ENCODE peak calls at places on chromosomes 4 and X, in eight cellular contexts. Z, K, T, P, B, M, O and Q are unnamed samples.

GRCh38 chrX:140918398-140919043 is 83.9 kb upstream of the SPANXB1 start:
- DNase-seq in Z (no peak), K (peak; percentile 81), T (peak; percentile 38), P (no peak), B (peak; percentile 73), M (peak; percentile 17), O (peak; percentile 71), Q (no peak)

GRCh38 chrX:110786486-110786885 is 9.1 kb downstream of the CHRDL1 start:
- DNase-seq in Z (no peak), K (no peak), T (peak; percentile 38), P (no peak), B (peak; percentile 73), M (no peak), O (no peak), Q (no peak)

GRCh38 chr4:7328913-7329638 is 105.7 kb downstream of the PSAPL1 start:
- DNase-seq in Z (peak; percentile 56), K (peak; percentile 19), T (peak; percentile 18), P (peak; percentile 38), B (peak; percentile 77), M (no peak), O (no peak), Q (peak; percentile 37)

GRCh38 chrX:136582624-136583023 is 50.6 kb downstream of the VGLL1 start:
- DNase-seq in Z (no peak), K (no peak), T (no peak), P (no peak), B (no peak), M (no peak), O (no peak), Q (no peak)

GRCh38 chr4:134499074-134499473 is 297.5 kb upstream of the PABPC4L start:
- DNase-seq in Z (no peak), K (no peak), T (no peak), P (no peak), B (no peak), M (no peak), O (no peak), Q (no peak)

GRCh38 chrX:124690495-124690894 is 344.1 kb downstream of the SH2D1A start:
- DNase-seq in Z (no peak), K (no peak), T (no peak), P (no peak), B (no peak), M (no peak), O (no peak), Q (no peak)

GRCh38 chr4:151567056-151567455 is 158.1 kb downstream of the FHIP1A start:
- DNase-seq in Z (no peak), K (no peak), T (no peak), P (no peak), B (no peak), M (no peak), O (peak; percentile 77), Q (no peak)

GRCh38 chrX:72003811-72004750 is 93.4 kb downstream of the NHSL2 start:
- DNase-seq in Z (no peak), K (no peak), T (peak; percentile 38), P (peak; percentile 50), B (peak; percentile 56), M (no peak), O (no peak), Q (no peak)

GRCh38 chr4:72888331-72888730 is 181.2 kb downstream of the COX18 start:
- DNase-seq in Z (no peak), K (no peak), T (no peak), P (no peak), B (no peak), M (no peak), O (no peak), Q (no peak)

GRCh38 chr4:125538670-125539069 is 223.9 kb downstream of the FAT4 start:
- DNase-seq in Z (no peak), K (no peak), T (no peak), P (no peak), B (no peak), M (no peak), O (no peak), Q (no peak)

GRCh38 chr4:110589297-110589696 is 33.6 kb downstream of the PITX2 start:
- DNase-seq in Z (no peak), K (peak; percentile 19), T (peak; percentile 12), P (no peak), B (no peak), M (no peak), O (no peak), Q (no peak)

GRCh38 chr4:189083769-189084168 is 856.9 kb upstream of the FRG1 start:
- DNase-seq in Z (no peak), K (no peak), T (no peak), P (no peak), B (no peak), M (no peak), O (no peak), Q (no peak)

GRCh38 chr4:151939670-151940069 is 178.9 kb upstream of the GATB start:
- DNase-seq in Z (no peak), K (no peak), T (no peak), P (no peak), B (no peak), M (no peak), O (no peak), Q (no peak)

GRCh38 chr4:149896428-149896827 is 80.8 kb upstream of the IQCM start:
- DNase-seq in Z (no peak), K (peak; percentile 51), T (peak; percentile 65), P (no peak), B (peak; percentile 50), M (no peak), O (no peak), Q (no peak)

GRCh38 chrX:112746812-112747630 is 67.3 kb upstream of the LHFPL1 start:
- DNase-seq in Z (no peak), K (no peak), T (no peak), P (no peak), B (no peak), M (no peak), O (no peak), Q (no peak)

GRCh38 chrX:16185725-16186136 is 18.4 kb downstream of the MAGEB17 start:
- DNase-seq in Z (no peak), K (peak; percentile 79), T (peak; percentile 75), P (no peak), B (peak; percentile 81), M (no peak), O (no peak), Q (peak; percentile 44)

GRCh38 chrX:153920546-153920945 is 5.5 kb downstream of the ARHGAP4 start:
- DNase-seq in Z (no peak), K (no peak), T (no peak), P (no peak), B (no peak), M (no peak), O (no peak), Q (no peak)

GRCh38 chrX:153922932-153923857 is 2.9 kb downstream of the ARHGAP4 start:
- DNase-seq in Z (peak; percentile 87), K (peak; percentile 59), T (peak; percentile 71), P (peak; percentile 83), B (peak; percentile 45), M (no peak), O (no peak), Q (no peak)

GRCh38 chrX:153921511-153922285 is 4.4 kb downstream of the ARHGAP4 start:
- DNase-seq in Z (no peak), K (no peak), T (peak; percentile 25), P (no peak), B (no peak), M (no peak), O (no peak), Q (no peak)

GRCh38 chrX:153921070-153921469 is 5.0 kb downstream of the ARHGAP4 start:
- DNase-seq in Z (no peak), K (no peak), T (no peak), P (no peak), B (no peak), M (no peak), O (no peak), Q (no peak)

GRCh38 chrX:153922286-153922573 is 3.8 kb downstream of the ARHGAP4 start:
- DNase-seq in Z (no peak), K (no peak), T (no peak), P (no peak), B (no peak), M (no peak), O (no peak), Q (no peak)
- H3K4me3 ChIP-seq in Z (no peak overlapping the region), K (no peak overlapping the region), T (no peak overlapping the region), P (no peak overlapping the region), B (no peak overlapping the region), M (no peak overlapping the region), O (no peak overlapping the region), Q (no peak overlapping the region)

DNA sequence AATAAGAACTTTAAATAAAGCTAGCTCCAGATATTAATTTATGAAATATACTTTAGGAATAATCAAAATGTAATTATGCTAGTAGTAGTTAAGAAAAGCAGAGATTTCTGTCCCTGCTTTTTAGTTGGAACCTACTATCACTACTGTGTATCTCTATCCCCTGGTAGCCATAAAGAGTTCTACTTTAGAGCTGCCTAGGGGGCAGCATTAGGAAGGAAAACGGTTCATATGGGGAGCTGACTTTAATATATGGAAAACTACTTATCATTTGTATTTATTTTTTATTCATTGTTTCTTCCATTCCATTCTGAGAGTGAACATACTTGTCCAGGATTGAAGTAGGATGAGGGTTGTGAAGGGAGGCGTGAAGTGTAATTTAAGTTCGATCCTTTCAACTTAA is 40.9 kb downstream of the CPEB2 start:
- DNase-seq in Z (no peak), K (peak; percentile 30), T (no peak), P (no peak), B (no peak), M (no peak), O (peak; percentile 3), Q (no peak)
- TF ChIP-seq CTCF in Z (no peak), K (peak; percentile 33), T (no peak), P (no peak), B (peak; percentile 22), M (peak; percentile 29), O (peak; percentile 65), Q (no peak)

DNA sequence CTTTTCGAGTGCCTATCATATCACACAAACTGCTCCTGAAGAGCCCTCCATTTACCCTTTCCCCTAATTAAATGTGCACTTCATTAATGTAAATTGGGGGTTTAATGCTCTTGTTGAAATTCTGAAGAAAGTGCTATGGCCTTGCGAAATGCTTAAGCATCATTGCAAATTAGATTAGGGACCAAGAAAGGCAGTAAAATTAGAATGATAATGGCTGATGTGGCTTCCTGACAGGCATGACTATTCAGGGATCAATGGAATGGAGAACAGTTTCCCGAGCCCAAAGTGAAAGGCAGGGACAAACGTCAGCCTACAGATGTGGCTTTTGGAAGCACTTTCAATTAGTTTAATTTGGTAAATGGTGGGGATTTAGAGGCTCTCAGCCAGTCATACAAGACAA is 120.1 kb downstream of the NKX6-1 start:
- DNase-seq in Z (no peak), K (no peak), T (no peak), P (no peak), B (no peak), M (no peak), O (no peak), Q (no peak)
- H3K4me3 ChIP-seq in Z (no peak overlapping the region), K (no peak overlapping the region), T (no peak overlapping the region), P (no peak overlapping the region), B (no peak overlapping the region), M (no peak overlapping the region), O (no peak overlapping the region), Q (no peak overlapping the region)

DNA sequence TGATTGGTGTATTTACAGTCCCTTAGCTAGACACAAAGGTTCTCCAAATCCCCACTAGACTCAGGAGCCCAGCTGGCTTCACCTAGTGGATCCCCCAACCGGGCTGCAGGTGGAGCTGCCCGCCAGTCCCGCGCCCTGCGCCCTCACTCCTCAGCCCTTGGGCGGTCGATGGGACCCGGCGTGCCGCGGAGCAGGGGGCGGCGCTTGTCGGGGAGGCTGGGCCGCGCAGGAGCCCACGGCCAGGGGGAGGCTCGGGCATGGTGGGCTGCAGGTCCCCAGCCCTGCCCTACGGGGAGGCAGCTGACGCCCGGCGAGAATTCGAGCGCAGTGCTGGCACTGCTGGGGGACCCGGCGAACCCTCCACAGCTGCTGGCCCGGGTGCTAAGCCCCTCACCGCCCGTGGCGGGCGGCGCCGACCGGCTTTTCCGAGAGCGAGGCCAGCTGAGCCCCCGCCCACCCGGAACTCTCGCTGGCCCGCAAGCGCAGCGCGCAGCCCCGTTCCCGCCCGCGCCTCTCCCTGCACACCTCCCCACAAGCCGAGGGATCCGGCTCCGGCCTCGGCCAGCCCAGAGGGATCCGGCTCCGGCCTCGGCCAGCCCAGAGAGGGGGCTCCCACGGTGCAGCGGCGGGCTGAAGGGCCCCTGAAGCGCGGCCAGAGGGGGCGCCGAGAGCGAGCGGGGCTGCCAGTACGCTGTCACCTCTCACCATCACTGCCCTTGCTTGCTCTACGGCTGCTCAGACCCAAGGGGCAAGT is 39.4 kb downstream of the WFS1 start:
- DNase-seq in Z (no peak), K (no peak), T (no peak), P (no peak), B (no peak), M (no peak), O (no peak), Q (no peak)
- TF ChIP-seq CTCF in Z (no peak), K (no peak), T (no peak), P (no peak), B (peak; percentile 17), M (no peak), O (no peak), Q (no peak)